ENCODE peak calls at places on chromosomes 2 and 18, in six cellular contexts. One of them, this sample, is unnamed.

GRCh38 chr2:65228249-65228750 is 669 bp downstream of the ACTR2 start:
- DNase-seq in NCI-H748 treated with DMSO at 0.1 percent for 48 hours: no peak
- DNase-seq in GM13976: peak; percentile 63
- DNase-seq in upper lobe of left lung: no peak
- DNase-seq in GF-D8: peak; percentile 85
- DNase-seq in NAMALWA: peak; percentile 90
- DNase-seq in this sample: peak; percentile 76

GRCh38 chr2:170155723-170156253 is 22.2 kb upstream of the MYO3B start:
- DNase-seq in NCI-H748 treated with DMSO at 0.1 percent for 48 hours: no peak
- DNase-seq in GM13976: no peak
- DNase-seq in upper lobe of left lung: no peak
- DNase-seq in GF-D8: no peak
- DNase-seq in NAMALWA: no peak
- DNase-seq in this sample: peak; percentile 40

GRCh38 chr18:48955528-48956261 is 4.9 kb upstream of the SMAD7 start:
- DNase-seq in NCI-H748 treated with DMSO at 0.1 percent for 48 hours: no peak
- DNase-seq in GM13976: no peak
- DNase-seq in upper lobe of left lung: no peak
- DNase-seq in GF-D8: no peak
- DNase-seq in NAMALWA: no peak
- DNase-seq in this sample: peak; percentile 56

GRCh38 chr2:83067947-83068346 is 1391.1 kb downstream of the SUCLG1 start:
- DNase-seq in NCI-H748 treated with DMSO at 0.1 percent for 48 hours: no peak
- DNase-seq in GM13976: no peak
- DNase-seq in upper lobe of left lung: no peak
- DNase-seq in GF-D8: no peak
- DNase-seq in NAMALWA: no peak
- DNase-seq in this sample: no peak

GRCh38 chr18:47767699-47768098 is 162.8 kb downstream of the SMAD2 start:
- DNase-seq in NCI-H748 treated with DMSO at 0.1 percent for 48 hours: no peak
- DNase-seq in GM13976: no peak
- DNase-seq in upper lobe of left lung: no peak
- DNase-seq in GF-D8: no peak
- DNase-seq in NAMALWA: no peak
- DNase-seq in this sample: no peak

GRCh38 chr2:17594533-17595391 is 54.3 kb downstream of the VSNL1 start:
- DNase-seq in NCI-H748 treated with DMSO at 0.1 percent for 48 hours: no peak
- DNase-seq in GM13976: no peak
- DNase-seq in upper lobe of left lung: no peak
- DNase-seq in GF-D8: no peak
- DNase-seq in NAMALWA: no peak
- DNase-seq in this sample: no peak

GRCh38 chr18:55997156-55997561 is 409.2 kb upstream of the TCF4 start:
- DNase-seq in NCI-H748 treated with DMSO at 0.1 percent for 48 hours: no peak
- DNase-seq in GM13976: no peak
- DNase-seq in upper lobe of left lung: no peak
- DNase-seq in GF-D8: no peak
- DNase-seq in NAMALWA: no peak
- DNase-seq in this sample: peak; percentile 38

GRCh38 chr2:218347172-218347571 is 9.5 kb upstream of the CATIP start:
- DNase-seq in NCI-H748 treated with DMSO at 0.1 percent for 48 hours: no peak
- DNase-seq in GM13976: no peak
- DNase-seq in upper lobe of left lung: no peak
- DNase-seq in GF-D8: no peak
- DNase-seq in NAMALWA: no peak
- DNase-seq in this sample: no peak

GRCh38 chr2:168155036-168155435 is 92.4 kb downstream of the STK39 start:
- DNase-seq in NCI-H748 treated with DMSO at 0.1 percent for 48 hours: no peak
- DNase-seq in GM13976: no peak
- DNase-seq in upper lobe of left lung: no peak
- DNase-seq in GF-D8: no peak
- DNase-seq in NAMALWA: no peak
- DNase-seq in this sample: no peak

GRCh38 chr2:39873586-39873985 is 94.5 kb upstream of the THUMPD2 start:
- DNase-seq in NCI-H748 treated with DMSO at 0.1 percent for 48 hours: no peak
- DNase-seq in GM13976: no peak
- DNase-seq in upper lobe of left lung: no peak
- DNase-seq in GF-D8: no peak
- DNase-seq in NAMALWA: no peak
- DNase-seq in this sample: no peak